ENCODE peak calls at places on chromosomes 7 and 10, in four cellular contexts. F is naive thymus-derived CD4-positive, alpha-beta T cell; U is stomach; G is PC-3. Z is an unnamed sample.

GRCh38 chr7:27184342-27185012 is 555 bp downstream of the HOXA11 start:
- DNase-seq in F (no peak), U (peak; percentile 34), G (peak; percentile 50), Z (peak; percentile 74)

GRCh38 chr7:23544913-23545354 is 13.2 kb upstream of the TRA2A start:
- DNase-seq in G (peak; percentile 74), F (no peak), U (no peak), Z (peak; percentile 63)

GRCh38 chr7:103447073-103447960 is 1.3 kb upstream of the SLC26A5 start:
- DNase-seq in G (peak; percentile 75), F (peak; percentile 9), U (peak; percentile 56), Z (peak; percentile 91)

GRCh38 chr7:118492466-118492865 is 268.0 kb downstream of the ANKRD7 start:
- DNase-seq in U (no peak), F (no peak), G (no peak), Z (no peak)

GRCh38 chr7:101950450-101951119 is 133.2 kb downstream of the CUX1 start:
- DNase-seq in U (no peak), G (peak; percentile 40), F (no peak), Z (no peak)

GRCh38 chr10:92076722-92077121 is 153.2 kb downstream of the BTAF1 start:
- DNase-seq in F (no peak), U (no peak), G (peak; percentile 49), Z (no peak)

GRCh38 chr7:14936530-14936929 is 34.0 kb upstream of the DGKB start:
- DNase-seq in G (peak; percentile 12), F (no peak), U (no peak), Z (peak; percentile 59)

GRCh38 chr10:99782447-99783286 is at the start of gene ABCC2:
- DNase-seq in G (no peak), F (no peak), U (no peak), Z (no peak)

GRCh38 chr7:40959955-40960354 is 742.9 kb downstream of the INHBA start:
- DNase-seq in G (no peak), F (no peak), U (no peak), Z (no peak)

GRCh38 chr7:100891555-100891954 is 2.0 kb upstream of the UFSP1 start:
- DNase-seq in G (peak; percentile 80), F (no peak), U (no peak), Z (no peak)

GRCh38 chr7:148142660-148143248 is 447.8 kb upstream of the C7orf33 start:
- DNase-seq in U (no peak), F (no peak), G (peak; percentile 72), Z (peak; percentile 74)

GRCh38 chr7:41110186-41110585 is 592.7 kb downstream of the INHBA start:
- DNase-seq in G (peak; percentile 90), F (no peak), U (no peak), Z (no peak)

GRCh38 chr7:82428186-82428961 is 15.2 kb downstream of the CACNA2D1 start:
- DNase-seq in U (no peak), G (no peak), F (no peak), Z (no peak)

GRCh38 chr10:104253576-104254410 is 899 bp upstream of the GSTO1 start:
- DNase-seq in F (no peak), G (no peak), U (no peak), Z (peak; percentile 69)

GRCh38 chr10:121073743-121074142 is 222.6 kb downstream of the WDR11 start:
- DNase-seq in G (no peak), F (no peak), U (no peak), Z (no peak)

GRCh38 chr7:47453093-47454056 is 128.5 kb downstream of the TNS3 start:
- DNase-seq in G (peak; percentile 93), U (peak; percentile 83), F (no peak), Z (peak; percentile 66)

GRCh38 chr7:16397497-16398210 is 23.7 kb downstream of the CRPPA start:
- DNase-seq in F (no peak), G (no peak), U (no peak), Z (no peak)

GRCh38 chr10:31948021-31948420 is 19.4 kb upstream of the ARHGAP12 start:
- DNase-seq in G (no peak), U (no peak), F (no peak), Z (no peak)

GRCh38 chr10:93223336-93223735 is 149.6 kb downstream of the CYP26A1 start:
- DNase-seq in G (no peak), F (no peak), U (no peak), Z (no peak)

GRCh38 chr7:137036768-137037167 is 168.3 kb downstream of the CHRM2 start:
- DNase-seq in G (no peak), U (no peak), F (no peak), Z (no peak)

GRCh38 chr7:6171532-6172330 is 100.7 kb downstream of the CYTH3 start:
- DNase-seq in F (no peak), G (no peak), U (no peak), Z (peak; percentile 90)

GRCh38 chr10:543862-544822 is 145.3 kb downstream of the DIP2C start:
- DNase-seq in U (no peak), G (no peak), F (no peak), Z (no peak)

GRCh38 chr7:106660862-106661720 is at the start of gene CCDC71L:
- DNase-seq in F (peak; percentile 89), G (peak; percentile 86), U (peak; percentile 95), Z (peak; percentile 99)

GRCh38 chr10:122559228-122559627 is 1.3 kb upstream of the DMBT1 start:
- DNase-seq in F (no peak), U (no peak), G (peak; percentile 43), Z (no peak)

GRCh38 chr7:102978280-102978679 is 65.5 kb downstream of the LRRC17 start:
- DNase-seq in F (no peak), U (peak; percentile 69), G (peak; percentile 77), Z (peak; percentile 58)

GRCh38 chr10:42488416-42488815 is 150.0 kb downstream of the ZNF33B start:
- DNase-seq in U (no peak), G (no peak), F (no peak), Z (no peak)

DNA sequence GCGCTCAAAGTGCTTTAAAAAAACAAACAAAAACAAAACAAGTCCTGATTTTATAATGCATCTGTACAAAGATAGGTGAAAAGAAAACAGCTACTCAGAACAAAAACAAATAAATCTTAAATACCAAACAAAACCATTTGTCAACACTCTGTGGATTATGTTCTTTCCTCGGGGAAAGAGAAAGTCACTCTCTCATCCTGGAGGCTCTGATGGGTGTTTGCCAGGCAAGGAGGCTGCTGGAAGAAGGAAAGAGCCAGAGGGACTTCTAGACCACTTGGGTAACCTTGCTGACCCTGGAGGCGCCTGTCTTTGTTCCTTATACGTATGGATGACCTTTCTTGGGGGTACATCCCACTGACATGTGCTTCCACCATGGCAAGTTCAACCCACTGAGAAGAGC is 92.7 kb downstream of the ZRANB1 start:
- DNase-seq in F (no peak), G (peak; percentile 17), U (no peak), Z (no peak)
- H3K4me1 ChIP-seq in F (no peaks in the 10 kb centered on the region), G (peaks cover 60% of the 10 kb centered on the region), U (peaks cover 42% of the 10 kb centered on the region), Z (peaks cover 6% of the 10 kb centered on the region)

DNA sequence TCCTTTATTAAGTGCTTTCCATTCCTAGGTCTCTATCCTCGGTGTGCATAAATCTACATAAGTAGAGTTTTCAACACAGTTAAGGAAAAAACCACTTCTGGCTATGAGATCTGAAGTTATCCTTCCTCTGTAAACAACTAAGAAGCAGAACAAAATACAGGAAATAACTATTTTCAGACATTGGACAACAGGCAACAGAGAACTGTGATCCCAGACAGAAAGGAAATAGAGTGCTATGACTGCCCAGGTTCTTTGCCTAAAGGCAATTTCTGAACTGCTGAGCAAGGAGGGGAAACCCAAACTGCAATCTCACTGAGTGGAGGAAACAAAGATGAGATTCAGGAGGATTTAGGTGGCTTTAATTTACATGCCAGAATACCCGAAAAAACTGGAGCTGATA is 285.4 kb downstream of the SNX13 start:
- DNase-seq in F (no peak), G (no peak), U (no peak), Z (no peak)
- H3K4me1 ChIP-seq in F (no peaks in the 10 kb centered on the region), G (peaks cover 12% of the 10 kb centered on the region), U (no peaks in the 10 kb centered on the region), Z (no peaks in the 10 kb centered on the region)

GRCh38 chr10:33001908-33002492 is 44.0 kb upstream of the ITGB1 start:
- DNase-seq in G (peak; percentile 30), F (no peak), U (no peak), Z (no peak)
- H3K4me1 ChIP-seq in G (peaks cover 42% of the 10 kb centered on the region), F (peaks cover 7% of the 10 kb centered on the region), U (no peaks in the 10 kb centered on the region), Z (no peaks in the 10 kb centered on the region)

GRCh38 chr10:110490640-110491039 is 7.1 kb upstream of the DUSP5 start:
- DNase-seq in G (no peak), F (no peak), U (no peak), Z (no peak)
- H3K4me1 ChIP-seq in G (peaks cover 45% of the 10 kb centered on the region), F (no peaks in the 10 kb centered on the region), U (no peaks in the 10 kb centered on the region), Z (peaks cover 27% of the 10 kb centered on the region)

GRCh38 chr10:96833220-96834001 is 1.3 kb downstream of the LCOR start:
- DNase-seq in G (no peak), U (peak; percentile 27), F (peak; percentile 1), Z (peak; percentile 79)

GRCh38 chr10:96835826-96836365 is 3.8 kb downstream of the LCOR start:
- DNase-seq in G (no peak), F (no peak), U (no peak), Z (no peak)

GRCh38 chr10:96832721-96833219 is 672 bp downstream of the LCOR start:
- DNase-seq in U (peak; percentile 88), G (peak; percentile 72), F (peak; percentile 91), Z (peak; percentile 91)

GRCh38 chr10:96831867-96832720 is at the start of gene LCOR:
- DNase-seq in G (peak; percentile 72), F (peak; percentile 88), U (peak; percentile 88), Z (peak; percentile 93)

GRCh38 chr10:96834121-96834520 is 2.0 kb downstream of the LCOR start:
- DNase-seq in G (peak; percentile 70), U (no peak), F (no peak), Z (no peak)
- H3K4me1 ChIP-seq in G (peaks cover 27% of the 10 kb centered on the region), U (peaks cover 36% of the 10 kb centered on the region), F (peaks cover 26% of the 10 kb centered on the region), Z (no peaks in the 10 kb centered on the region)

GRCh38 chr10:71517310-71518159 is 120.8 kb downstream of the CDH23 start:
- DNase-seq in G (no peak), F (no peak), U (no peak), Z (no peak)

GRCh38 chr10:71522438-71523144 is 125.9 kb downstream of the CDH23 start:
- DNase-seq in G (no peak), U (no peak), F (no peak), Z (peak; percentile 58)

GRCh38 chr10:71516890-71517289 is 120.2 kb downstream of the CDH23 start:
- DNase-seq in U (no peak), F (no peak), G (no peak), Z (no peak)

GRCh38 chr10:71521504-71522290 is 125.0 kb downstream of the CDH23 start:
- DNase-seq in U (no peak), G (no peak), F (no peak), Z (no peak)

GRCh38 chr10:71520042-71520441 is 123.3 kb downstream of the CDH23 start:
- DNase-seq in G (no peak), U (no peak), F (no peak), Z (no peak)
- H3K4me1 ChIP-seq in G (no peaks in the 10 kb centered on the region), U (no peaks in the 10 kb centered on the region), F (no peaks in the 10 kb centered on the region), Z (no peaks in the 10 kb centered on the region)

Z was measured in endodermal cell.